ENCODE peak calls at places on chromosomes 13 and 19, in six cellular contexts. Y is thyroid gland, V is body of pancreas, C is heart left ventricle, L is uterus, E is IMR-90. D is an unnamed sample.

GRCh38 chr19:54297759-54298305 is 15.1 kb downstream of the LILRA5 start:
- DNase-seq in Y (no peak), V (no peak), C (no peak), L (no peak), E (no peak), D (no peak)

GRCh38 chr13:21203132-21203531 is 26.7 kb downstream of the MRPL57 start:
- DNase-seq in Y (no peak), V (no peak), C (no peak), L (no peak), E (peak), D (no peak)

GRCh38 chr19:37779139-37780035 is at the start of gene ZNF573:
- DNase-seq in Y (peak), V (peak), C (peak), L (peak), E (peak), D (peak)

GRCh38 chr19:38870612-38871011 is 7.5 kb downstream of the RINL start:
- DNase-seq in Y (no peak), V (no peak), C (no peak), L (no peak), E (no peak), D (no peak)

GRCh38 chr13:44263920-44264610 is 109.6 kb upstream of the SERP2 start:
- DNase-seq in Y (no peak), V (no peak), C (no peak), L (peak), E (peak), D (peak)

GRCh38 chr19:40872209-40872608 is 9.8 kb downstream of the CYP2A7 start:
- DNase-seq in Y (no peak), V (no peak), C (no peak), L (no peak), E (no peak), D (no peak)

GRCh38 chr19:39631178-39631577 is 24.5 kb upstream of the LGALS16 start:
- DNase-seq in Y (no peak), V (no peak), C (no peak), L (no peak), E (no peak), D (no peak)

GRCh38 chr13:106151056-106151699 is 384.3 kb downstream of the EFNB2 start:
- DNase-seq in Y (no peak), V (no peak), C (no peak), L (no peak), E (peak), D (no peak)

GRCh38 chr19:927044-927706 is 1.3 kb downstream of the ARID3A start:
- DNase-seq in Y (peak), V (peak), C (peak), L (peak), E (no peak), D (peak)
- H3K4me3 ChIP-seq in Y (no peak), V (peak), C (peak), L (peak), E (peak), D (peak)

DNA sequence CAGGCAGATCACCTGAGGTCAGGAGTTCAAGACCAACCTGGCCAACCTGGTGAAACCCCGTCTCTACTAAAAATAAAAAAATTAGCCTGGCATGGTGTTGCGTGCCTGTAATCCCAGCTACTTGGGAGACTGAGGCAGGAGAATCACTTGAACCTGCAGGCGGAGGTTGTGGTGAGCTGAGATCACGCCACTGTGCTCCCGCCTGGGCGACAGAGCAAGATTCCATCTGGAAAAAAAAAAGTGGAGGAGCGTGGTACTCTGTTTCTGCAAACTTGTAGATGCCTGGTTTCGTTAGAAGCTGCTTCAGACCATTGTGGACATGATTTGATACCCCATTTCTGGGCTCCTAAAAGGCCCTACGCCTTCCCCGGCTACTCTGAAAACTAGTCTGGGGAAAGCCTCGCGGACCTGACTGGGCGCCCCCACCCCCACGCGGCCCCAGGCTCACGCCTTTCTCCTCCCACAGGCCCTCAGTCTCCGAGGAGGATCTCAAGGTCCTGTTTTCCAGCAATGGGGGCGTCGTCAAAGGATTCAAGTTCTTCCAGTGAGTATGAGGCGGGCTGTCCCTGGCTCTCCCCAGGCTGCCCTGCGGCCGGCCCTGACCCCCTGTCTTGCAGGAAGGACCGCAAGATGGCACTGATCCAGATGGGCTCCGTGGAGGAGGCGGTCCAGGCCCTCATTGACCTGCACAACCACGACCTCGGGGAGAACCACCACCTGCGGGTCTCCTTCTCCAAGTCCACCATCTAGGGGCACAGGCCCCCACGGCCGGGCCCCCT is 11.5 kb downstream of the PLPPR3 start:
- DNase-seq in Y (no peak), V (no peak), C (no peak), L (no peak), E (no peak), D (no peak)
- TF ChIP-seq POLR2A in Y (no peak), V (no peak), C (no peak), L (no peak), E (no peak), D (no peak)

GRCh38 chr19:1017906-1018305 is 3.0 kb downstream of the TMEM259 start:
- DNase-seq in Y (no peak), V (no peak), C (no peak), L (no peak), E (no peak), D (no peak)
- H3K4me3 ChIP-seq in Y (no peak), V (no peak), C (no peak), L (no peak), E (no peak), D (no peak)

DNA sequence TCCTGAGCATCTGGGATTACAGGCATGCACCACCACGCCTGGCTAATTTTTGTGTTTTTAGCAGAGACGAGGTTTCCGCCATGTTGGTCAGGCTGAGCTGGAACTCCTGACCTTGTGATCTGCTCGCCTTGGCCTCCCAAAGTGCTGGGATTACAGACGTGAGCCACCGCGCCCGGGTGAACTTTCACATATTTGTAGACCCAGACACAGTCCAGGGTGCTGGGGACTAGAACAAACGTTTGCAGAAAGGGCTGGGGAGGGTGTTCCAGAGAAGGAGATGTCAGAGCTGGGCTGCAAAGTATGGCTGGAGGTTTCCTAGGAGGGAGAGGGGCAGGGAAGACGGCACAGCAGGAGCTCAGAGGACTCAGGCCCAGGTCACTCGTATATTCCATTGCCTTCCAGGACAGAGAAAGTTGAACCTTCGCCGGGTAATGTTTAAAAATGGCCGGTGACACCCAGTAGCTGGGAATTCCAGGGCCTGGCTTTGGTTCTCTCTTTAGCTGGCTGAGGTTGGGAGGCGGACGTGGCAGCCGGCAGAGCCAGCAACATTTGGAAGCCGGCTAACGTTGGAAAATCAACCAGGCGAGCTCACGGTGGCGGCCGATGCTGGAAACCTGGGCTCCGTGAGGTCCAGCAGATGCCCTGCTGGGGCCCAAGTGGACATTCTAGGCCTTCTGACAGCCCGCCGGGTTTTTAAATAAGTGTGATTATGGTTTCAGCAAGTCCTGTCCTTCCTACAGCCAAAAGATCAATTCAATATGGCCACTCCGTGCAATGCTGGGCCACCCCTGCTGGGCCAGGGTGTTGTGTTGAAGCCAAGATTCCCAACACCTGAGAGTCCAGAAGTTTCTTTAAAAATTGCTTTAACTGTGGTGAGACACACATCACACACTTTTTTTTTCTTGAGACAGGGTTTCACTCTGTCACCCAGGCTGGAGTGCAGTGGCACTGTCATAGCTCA is 41.5 kb downstream of the NFIC start:
- DNase-seq in Y (peak), V (peak), C (peak), L (peak), E (no peak), D (no peak)
- TF ChIP-seq POLR2A in Y (no peak), V (peak), C (no peak), L (no peak), E (no peak), D (no peak)

DNA sequence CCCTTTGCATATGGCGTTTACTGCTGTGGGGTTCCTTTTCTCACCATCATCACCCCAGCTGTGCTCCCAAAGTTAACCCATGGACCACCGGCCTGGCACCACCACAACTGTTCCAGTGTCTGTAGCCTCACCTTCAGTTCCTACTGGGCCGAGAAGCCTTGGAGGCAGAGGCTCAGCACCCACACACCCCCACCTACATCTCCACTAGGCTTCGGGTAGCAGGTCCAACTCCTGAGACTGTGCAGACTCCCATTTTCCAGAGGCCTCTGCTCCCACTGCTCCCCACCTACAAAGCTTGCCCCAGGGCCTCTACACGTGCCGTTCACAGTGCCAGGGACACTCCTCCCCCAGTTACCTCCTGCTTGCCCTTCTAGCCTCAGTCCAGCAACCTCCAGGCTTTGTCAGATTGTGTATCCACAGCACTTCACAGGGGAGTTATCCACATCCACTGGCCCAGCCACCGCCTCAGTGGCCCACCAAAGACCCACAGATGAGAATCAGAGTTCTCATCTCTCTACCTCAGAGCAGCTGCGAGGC is 14.1 kb downstream of the SLC27A5 start:
- DNase-seq in Y (no peak), V (no peak), C (no peak), L (no peak), E (no peak), D (no peak)
- H3K4me3 ChIP-seq in Y (no peak), V (no peak), C (no peak), L (no peak), E (no peak), D (no peak)

GRCh38 chr19:17337675-17338439 is 504 bp downstream of the GTPBP3 start:
- DNase-seq in Y (no peak), V (no peak), C (no peak), L (no peak), E (no peak), D (no peak)
- TF ChIP-seq POLR2A in Y (no peak), V (no peak), C (no peak), L (no peak), E (no peak), D (no peak)

D was measured in lower leg skin.